ENCODE peak calls at places on chromosomes 1 and 21, in nine cellular contexts. A is heart left ventricle, W is AG04450, J is PC-9, O is transverse colon, G is brain microvascular endothelial cell, L is heart right ventricle, B is right lobe of liver, F is A549. Q is an unnamed sample.

GRCh38 chr21:29072873-29073221 is 601 bp downstream of the CCT8 start:
- DNase-seq in J (no peak), G (peak), F (no peak), L (no peak), O (no peak), W (no peak), B (no peak), A (no peak), Q (no peak)

GRCh38 chr21:39336457-39337008 is 12.4 kb downstream of the HMGN1 start:
- DNase-seq in J (no peak), G (no peak), B (no peak), F (no peak), A (no peak), O (no peak), W (no peak), L (no peak), Q (no peak)

GRCh38 chr1:42848823-42849537 is 2.6 kb downstream of the ZNF691 start:
- DNase-seq in B (no peak), O (no peak), W (no peak), J (no peak), G (no peak), L (no peak), A (no peak), F (no peak), Q (no peak)

GRCh38 chr1:38772026-38772425 is 87.5 kb downstream of the RRAGC start:
- DNase-seq in G (no peak), O (no peak), F (no peak), A (no peak), B (no peak), L (no peak), J (no peak), W (no peak), Q (no peak)

GRCh38 chr21:24844672-24845071 is 762.6 kb downstream of the MRPL39 start:
- DNase-seq in W (peak), G (no peak), A (peak), L (peak), F (no peak), J (no peak), O (no peak), B (no peak), Q (no peak)

GRCh38 chr1:221437924-221438323 is 304.0 kb downstream of the DUSP10 start:
- DNase-seq in F (no peak), A (no peak), O (no peak), G (peak), B (no peak), W (no peak), J (no peak), L (no peak), Q (no peak)

GRCh38 chr1:64574301-64574700 is 104.4 kb downstream of the CACHD1 start:
- DNase-seq in G (peak), J (no peak), W (no peak), A (no peak), B (no peak), O (no peak), L (no peak), F (no peak), Q (no peak)

GRCh38 chr1:22780696-22781095 is 70.1 kb downstream of the EPHB2 start:
- DNase-seq in B (no peak), F (peak), L (no peak), J (peak), W (no peak), A (no peak), O (peak), G (no peak), Q (no peak)

GRCh38 chr1:27575861-27576331 is 28.0 kb downstream of the AHDC1 start:
- DNase-seq in A (peak), B (no peak), L (peak), F (peak), W (no peak), G (no peak), J (no peak), O (peak), Q (no peak)

GRCh38 chr1:147760481-147761260 is at the start of gene GJA5:
- DNase-seq in W (no peak), L (no peak), G (no peak), F (no peak), J (peak), A (no peak), B (no peak), O (no peak), Q (no peak)

GRCh38 chr1:21659099-21659923 is 9.8 kb downstream of the RAP1GAP start:
- DNase-seq in J (peak), G (peak), L (peak), F (peak), B (peak), W (no peak), A (peak), O (peak), Q (no peak)

GRCh38 chr1:17976843-17977242 is 130.8 kb upstream of the IGSF21 start:
- DNase-seq in G (no peak), W (no peak), A (no peak), J (no peak), L (no peak), B (no peak), O (no peak), F (no peak), Q (no peak)

GRCh38 chr1:42730988-42731387 is 9.0 kb downstream of the CLDN19 start:
- DNase-seq in F (no peak), B (no peak), L (no peak), J (no peak), A (no peak), O (peak), G (no peak), W (no peak), Q (no peak)

GRCh38 chr1:103901072-103901471 is 151.4 kb downstream of the AMY1C start:
- DNase-seq in F (no peak), G (no peak), A (no peak), B (no peak), W (no peak), O (no peak), L (peak), J (no peak), Q (no peak)

GRCh38 chr1:167764458-167765330 is 42.9 kb downstream of the MPZL1 start:
- DNase-seq in F (no peak), W (no peak), B (no peak), J (no peak), O (no peak), G (no peak), L (no peak), A (no peak), Q (no peak)

GRCh38 chr1:24972257-24973242 is 42.5 kb upstream of the RUNX3 start:
- DNase-seq in F (no peak), A (no peak), W (no peak), G (no peak), B (no peak), J (no peak), L (no peak), O (no peak), Q (no peak)

GRCh38 chr1:98045211-98046030 is 124.6 kb upstream of the DPYD start:
- DNase-seq in O (no peak), W (no peak), J (no peak), G (peak), F (peak), L (no peak), A (no peak), B (peak), Q (no peak)

GRCh38 chr1:27557596-27558340 is 46.2 kb downstream of the AHDC1 start:
- DNase-seq in L (no peak), W (no peak), O (peak), G (no peak), A (no peak), F (peak), J (peak), B (no peak), Q (no peak)

GRCh38 chr21:32807717-32808380 is 36.3 kb upstream of the PAXBP1 start:
- DNase-seq in G (no peak), O (peak), A (no peak), F (no peak), L (no peak), W (no peak), J (no peak), B (no peak), Q (no peak)

GRCh38 chr1:201767339-201767738 is 61.6 kb upstream of the IPO9 start:
- DNase-seq in B (no peak), G (no peak), A (no peak), J (no peak), F (no peak), L (no peak), O (no peak), W (no peak), Q (no peak)

GRCh38 chr1:225608014-225608796 is 44.7 kb downstream of the ENAH start:
- DNase-seq in G (no peak), W (no peak), F (no peak), B (no peak), J (no peak), L (no peak), A (no peak), O (no peak), Q (no peak)

GRCh38 chr1:216045400-216045799 is 377.8 kb downstream of the USH2A start:
- DNase-seq in F (no peak), L (no peak), J (no peak), B (no peak), O (no peak), W (peak), A (no peak), G (peak), Q (no peak)

GRCh38 chr1:178538192-178538916 is 25.4 kb downstream of the TEX35 start:
- DNase-seq in F (no peak), W (no peak), O (no peak), G (peak), A (no peak), L (no peak), J (no peak), B (no peak), Q (peak)

GRCh38 chr1:246959944-246960693 is 28.4 kb upstream of the AHCTF1 start:
- DNase-seq in G (no peak), A (no peak), L (no peak), B (no peak), F (no peak), J (no peak), W (no peak), O (no peak), Q (no peak)

GRCh38 chr1:112710586-112710985 is 3.7 kb upstream of the RHOC start:
- DNase-seq in G (no peak), B (no peak), J (no peak), F (no peak), W (no peak), A (no peak), L (no peak), O (no peak), Q (peak)

GRCh38 chr1:223683586-223684487 is 18.3 kb upstream of the CAPN8 start:
- DNase-seq in G (peak), W (no peak), B (peak), O (peak), J (peak), L (peak), A (peak), F (no peak), Q (no peak)

GRCh38 chr1:9593492-9594465 is 5.1 kb downstream of the TMEM201 start:
- DNase-seq in O (peak), B (peak), J (peak), L (peak), F (no peak), W (no peak), A (peak), G (peak), Q (no peak)

GRCh38 chr1:35229587-35230360 is 36.8 kb upstream of the SFPQ start:
- DNase-seq in G (no peak), F (no peak), J (no peak), A (no peak), L (no peak), B (no peak), W (no peak), O (no peak), Q (no peak)

GRCh38 chr21:39686636-39687035 is 58.3 kb upstream of the IGSF5 start:
- DNase-seq in B (no peak), A (no peak), W (no peak), F (no peak), J (no peak), O (peak), L (no peak), G (no peak), Q (no peak)

GRCh38 chr1:182446033-182446669 is 3.8 kb upstream of the RGSL1 start:
- DNase-seq in O (peak), A (no peak), L (peak), J (peak), W (no peak), F (peak), B (no peak), G (peak), Q (no peak)

GRCh38 chr1:143699115-143699514 is 272.7 kb downstream of the FAM72C start:
- DNase-seq in G (no peak), A (no peak), W (no peak), B (no peak), F (no peak), L (no peak), J (no peak), O (no peak), Q (no peak)

GRCh38 chr1:51070640-51071039 is 31.4 kb upstream of the C1orf185 start:
- DNase-seq in O (no peak), G (no peak), F (no peak), L (no peak), B (no peak), J (no peak), A (no peak), W (peak), Q (no peak)

GRCh38 chr1:229625893-229626831 is at the start of the genes TAF5L and URB2:
- DNase-seq in A (peak), L (peak), B (peak), W (peak), O (peak), F (peak), G (peak), J (peak), Q (peak)

GRCh38 chr1:235642021-235642942 is 7.3 kb downstream of the GNG4 start:
- DNase-seq in G (peak), J (peak), F (no peak), B (no peak), O (no peak), W (no peak), A (no peak), L (no peak), Q (no peak)

GRCh38 chr1:106721779-106722178 is 334.7 kb upstream of the PRMT6 start:
- DNase-seq in J (no peak), W (no peak), B (no peak), A (no peak), O (no peak), G (no peak), F (no peak), L (no peak), Q (no peak)

GRCh38 chr1:220344745-220345144 is 72.5 kb upstream of the RAB3GAP2 start:
- DNase-seq in A (no peak), O (no peak), L (no peak), B (no peak), W (no peak), J (no peak), F (no peak), G (no peak), Q (no peak)

GRCh38 chr1:24572301-24572700 is 16.4 kb downstream of the NCMAP start:
- DNase-seq in F (no peak), L (no peak), W (no peak), O (peak), A (no peak), G (no peak), B (no peak), J (no peak), Q (no peak)

GRCh38 chr1:204443871-204444581 is 32.4 kb upstream of the PPP1R15B start:
- DNase-seq in G (no peak), O (no peak), W (no peak), B (no peak), A (no peak), L (no peak), J (peak), F (no peak), Q (no peak)

GRCh38 chr1:204443260-204443619 is 31.6 kb upstream of the PPP1R15B start:
- DNase-seq in J (peak), W (no peak), L (no peak), A (no peak), O (no peak), G (no peak), F (no peak), B (no peak), Q (no peak)

GRCh38 chr1:204439976-204440375 is 28.4 kb upstream of the PPP1R15B start:
- DNase-seq in G (no peak), A (no peak), B (no peak), O (no peak), L (no peak), W (no peak), F (no peak), J (no peak), Q (no peak)

GRCh38 chr1:204441558-204441957 is 29.9 kb upstream of the PPP1R15B start:
- DNase-seq in O (no peak), G (no peak), F (no peak), B (no peak), W (no peak), A (no peak), L (peak), J (no peak), Q (no peak)

DNA sequence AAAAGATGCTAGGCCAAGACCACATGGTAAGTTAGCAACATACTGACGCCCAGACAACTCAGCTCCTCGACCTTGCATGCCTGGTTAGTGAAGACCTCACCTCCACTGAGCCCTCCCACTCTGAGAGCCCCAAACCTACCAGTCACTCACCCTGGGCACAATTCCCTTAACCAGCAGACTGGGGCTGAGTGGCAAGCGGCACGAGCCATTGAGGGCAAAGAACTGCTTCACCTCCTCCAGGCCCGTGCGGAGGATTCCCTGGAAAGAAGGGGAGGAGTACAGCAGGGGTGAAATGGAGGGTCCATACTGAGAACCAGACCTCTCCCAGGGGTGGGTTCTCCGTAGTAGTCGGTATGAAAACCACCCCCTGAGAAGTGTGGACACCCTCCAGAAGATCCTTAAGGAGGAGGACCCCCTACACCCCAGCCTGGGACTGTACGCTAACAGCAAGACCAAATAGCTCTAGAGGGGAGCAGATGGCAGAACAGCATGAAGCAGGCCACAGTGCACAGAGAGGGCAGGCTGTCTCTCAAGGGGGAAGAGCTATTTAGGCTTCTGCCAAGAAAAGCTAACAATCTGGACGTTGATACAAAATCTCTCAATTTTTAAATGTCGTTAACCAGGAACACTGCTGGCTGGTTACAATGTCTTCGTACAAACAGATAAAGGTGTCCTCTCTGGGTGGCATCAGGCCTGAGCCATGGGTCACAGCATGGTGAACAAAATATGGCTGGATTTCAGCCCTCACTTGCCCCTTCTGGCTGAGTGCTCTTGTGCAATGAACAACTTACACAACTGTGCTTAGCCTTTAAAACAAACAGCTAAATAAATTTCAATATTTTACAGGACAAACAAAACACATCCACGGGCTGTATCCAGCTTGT is 31.0 kb upstream of the PPP1R15B start:
- DNase-seq in A (no peak), B (no peak), J (no peak), F (no peak), W (no peak), O (no peak), L (no peak), G (no peak), Q (no peak)
- H3K27ac ChIP-seq in A (peak), B (peak), J (peak), F (no peak), W (no peak), O (no peak), L (peak), G (no peak), Q (peak)

GRCh38 chr1:76861149-76861548 is 6.1 kb upstream of the ST6GALNAC5 start:
- DNase-seq in B (no peak), F (no peak), J (no peak), A (no peak), L (no peak), W (no peak), O (no peak), G (no peak), Q (no peak)
- H3K4me3 ChIP-seq in B (no peak), F (no peak), J (no peak), A (no peak), L (no peak), W (no peak), O (no peak), G (no peak), Q (no peak)

DNA sequence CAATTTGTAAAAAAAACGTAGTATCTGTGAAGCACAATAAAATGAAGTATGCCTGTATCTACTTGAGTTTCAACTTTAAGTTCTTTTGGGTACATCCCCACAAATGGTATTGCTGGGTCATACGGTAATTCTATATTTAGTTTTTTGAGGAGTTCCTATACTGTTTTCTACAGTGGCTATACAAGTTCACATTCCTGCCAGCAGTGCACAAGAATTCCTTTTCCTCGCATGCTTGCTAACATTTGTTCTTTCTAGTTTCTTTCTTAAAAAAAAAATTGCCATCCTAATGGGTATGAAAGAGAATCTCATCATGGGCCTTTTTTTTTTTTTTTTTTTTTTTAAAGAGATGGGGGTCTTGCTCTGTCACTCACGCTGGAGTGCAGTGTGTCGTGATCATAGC is 41.9 kb downstream of the UCK2 start:
- DNase-seq in W (no peak), L (no peak), A (no peak), B (no peak), O (no peak), G (no peak), F (no peak), J (no peak), Q (no peak)
- TF ChIP-seq CTCF in W (peak), L (no peak), A (no peak), B (no peak), O (no peak), G (peak), F (no peak), J (no peak), Q (no peak)

GRCh38 chr1:203271018-203271743 is 34.1 kb upstream of the BTG2 start:
- DNase-seq in O (peak), B (no peak), W (no peak), L (peak), J (no peak), F (peak), G (peak), A (peak), Q (no peak)

GRCh38 chr1:203273869-203274602 is 31.3 kb upstream of the BTG2 start:
- DNase-seq in J (no peak), L (no peak), A (peak), O (peak), W (no peak), B (peak), F (no peak), G (no peak), Q (no peak)

GRCh38 chr1:203273206-203273868 is 32.0 kb upstream of the BTG2 start:
- DNase-seq in A (peak), G (peak), W (no peak), L (peak), F (peak), J (peak), O (peak), B (peak), Q (peak)

GRCh38 chr1:203271962-203272632 is 33.2 kb upstream of the BTG2 start:
- DNase-seq in F (no peak), G (no peak), J (no peak), A (no peak), W (no peak), B (no peak), L (no peak), O (peak), Q (peak)

GRCh38 chr1:203272633-203273205 is 32.6 kb upstream of the BTG2 start:
- DNase-seq in G (no peak), W (no peak), B (no peak), O (no peak), A (no peak), J (no peak), L (no peak), F (no peak), Q (no peak)
- H3K27ac ChIP-seq in G (no peak), W (no peak), B (no peak), O (peak), A (peak), J (no peak), L (peak), F (no peak), Q (peak)

GRCh38 chr1:61448017-61448383 is 276.9 kb downstream of the TM2D1 start:
- DNase-seq in B (no peak), G (no peak), W (no peak), O (no peak), L (no peak), A (no peak), F (no peak), J (no peak), Q (no peak)

GRCh38 chr1:61448934-61449368 is 276.0 kb downstream of the TM2D1 start:
- DNase-seq in J (no peak), O (peak), F (no peak), B (no peak), A (peak), W (no peak), L (peak), G (no peak), Q (peak)

GRCh38 chr1:61449410-61449809 is 275.5 kb downstream of the TM2D1 start:
- DNase-seq in L (no peak), F (no peak), W (no peak), A (no peak), O (no peak), J (no peak), B (no peak), G (no peak), Q (peak)

GRCh38 chr1:61446531-61446991 is 278.4 kb downstream of the TM2D1 start:
- DNase-seq in F (no peak), L (no peak), A (no peak), B (no peak), W (no peak), G (no peak), O (no peak), J (no peak), Q (no peak)

GRCh38 chr1:61447339-61448016 is 277.5 kb downstream of the TM2D1 start:
- DNase-seq in B (no peak), W (no peak), J (no peak), O (no peak), F (no peak), G (no peak), A (no peak), L (no peak), Q (no peak)
- H3K4me3 ChIP-seq in B (no peak), W (no peak), J (no peak), O (no peak), F (no peak), G (no peak), A (no peak), L (no peak), Q (no peak)

Q was measured in coronary artery.